ENCODE peak calls at places on chromosomes 5 and 9, in five cellular contexts. One of them, this sample, is unnamed.

GRCh38 chr9:90773593-90773992 is 28.0 kb upstream of the SYK start:
- DNase-seq in heart left ventricle: no peak
- DNase-seq in endothelial cell of umbilical vein: no peak
- DNase-seq in DMS 273 treated with DMSO at 0.1 percent for 48 hours: no peak
- DNase-seq in GM03348: peak
- DNase-seq in this sample: no peak

GRCh38 chr9:87710448-87710847 is 15.5 kb upstream of the CTSL start:
- DNase-seq in heart left ventricle: no peak
- DNase-seq in endothelial cell of umbilical vein: no peak
- DNase-seq in DMS 273 treated with DMSO at 0.1 percent for 48 hours: no peak
- DNase-seq in GM03348: no peak
- DNase-seq in this sample: no peak

GRCh38 chr5:159786901-159787691 is 129.2 kb upstream of the ADRA1B start:
- DNase-seq in heart left ventricle: peak
- DNase-seq in endothelial cell of umbilical vein: no peak
- DNase-seq in DMS 273 treated with DMSO at 0.1 percent for 48 hours: no peak
- DNase-seq in GM03348: peak
- DNase-seq in this sample: no peak

GRCh38 chr9:95036676-95037075 is 280.8 kb downstream of the FANCC start:
- DNase-seq in heart left ventricle: no peak
- DNase-seq in endothelial cell of umbilical vein: no peak
- DNase-seq in DMS 273 treated with DMSO at 0.1 percent for 48 hours: no peak
- DNase-seq in GM03348: no peak
- DNase-seq in this sample: no peak

GRCh38 chr5:43017438-43017820 is 22.7 kb downstream of the ANXA2R start:
- DNase-seq in heart left ventricle: peak
- DNase-seq in endothelial cell of umbilical vein: peak
- DNase-seq in DMS 273 treated with DMSO at 0.1 percent for 48 hours: no peak
- DNase-seq in GM03348: no peak
- DNase-seq in this sample: peak

GRCh38 chr5:1748845-1749244 is 50.8 kb downstream of the MRPL36 start:
- DNase-seq in heart left ventricle: no peak
- DNase-seq in endothelial cell of umbilical vein: no peak
- DNase-seq in DMS 273 treated with DMSO at 0.1 percent for 48 hours: no peak
- DNase-seq in GM03348: no peak
- DNase-seq in this sample: no peak

GRCh38 chr9:37031902-37032301 is 2.2 kb downstream of the PAX5 start:
- DNase-seq in heart left ventricle: no peak
- DNase-seq in endothelial cell of umbilical vein: no peak
- DNase-seq in DMS 273 treated with DMSO at 0.1 percent for 48 hours: no peak
- DNase-seq in GM03348: no peak
- DNase-seq in this sample: no peak

GRCh38 chr5:136802382-136802781 is 437.0 kb upstream of the TRPC7 start:
- DNase-seq in heart left ventricle: no peak
- DNase-seq in endothelial cell of umbilical vein: peak
- DNase-seq in DMS 273 treated with DMSO at 0.1 percent for 48 hours: no peak
- DNase-seq in GM03348: peak
- DNase-seq in this sample: no peak

GRCh38 chr9:36665921-36666429 is 93.3 kb downstream of the MELK start:
- DNase-seq in heart left ventricle: no peak
- DNase-seq in endothelial cell of umbilical vein: peak
- DNase-seq in DMS 273 treated with DMSO at 0.1 percent for 48 hours: no peak
- DNase-seq in GM03348: no peak
- DNase-seq in this sample: no peak

GRCh38 chr5:108687599-108688220 is 60.0 kb upstream of the FER start:
- DNase-seq in heart left ventricle: no peak
- DNase-seq in endothelial cell of umbilical vein: no peak
- DNase-seq in DMS 273 treated with DMSO at 0.1 percent for 48 hours: no peak
- DNase-seq in GM03348: peak
- DNase-seq in this sample: no peak

GRCh38 chr9:131578016-131578415 is 32.7 kb downstream of the PRRT1B start:
- DNase-seq in heart left ventricle: no peak
- DNase-seq in endothelial cell of umbilical vein: no peak
- DNase-seq in DMS 273 treated with DMSO at 0.1 percent for 48 hours: no peak
- DNase-seq in GM03348: no peak
- DNase-seq in this sample: no peak

GRCh38 chr9:126413470-126414051 is 86.9 kb downstream of the MVB12B start:
- DNase-seq in heart left ventricle: no peak
- DNase-seq in endothelial cell of umbilical vein: no peak
- DNase-seq in DMS 273 treated with DMSO at 0.1 percent for 48 hours: no peak
- DNase-seq in GM03348: no peak
- DNase-seq in this sample: no peak

GRCh38 chr5:92909545-92909962 is 671.5 kb downstream of the NR2F1-AS1 start:
- DNase-seq in heart left ventricle: no peak
- DNase-seq in endothelial cell of umbilical vein: peak
- DNase-seq in DMS 273 treated with DMSO at 0.1 percent for 48 hours: no peak
- DNase-seq in GM03348: no peak
- DNase-seq in this sample: peak

GRCh38 chr9:37102476-37102875 is 17.9 kb upstream of the ZCCHC7 start:
- DNase-seq in heart left ventricle: no peak
- DNase-seq in endothelial cell of umbilical vein: no peak
- DNase-seq in DMS 273 treated with DMSO at 0.1 percent for 48 hours: no peak
- DNase-seq in GM03348: no peak
- DNase-seq in this sample: no peak

GRCh38 chr9:35660966-35661413 is 2.9 kb downstream of the CCDC107 start:
- DNase-seq in heart left ventricle: no peak
- DNase-seq in endothelial cell of umbilical vein: no peak
- DNase-seq in DMS 273 treated with DMSO at 0.1 percent for 48 hours: no peak
- DNase-seq in GM03348: peak
- DNase-seq in this sample: peak

GRCh38 chr5:121671624-121672023 is 180.1 kb upstream of the FTMT start:
- DNase-seq in heart left ventricle: no peak
- DNase-seq in endothelial cell of umbilical vein: no peak
- DNase-seq in DMS 273 treated with DMSO at 0.1 percent for 48 hours: no peak
- DNase-seq in GM03348: no peak
- DNase-seq in this sample: no peak

GRCh38 chr9:6566409-6567139 is 79.0 kb downstream of the GLDC start:
- DNase-seq in heart left ventricle: no peak
- DNase-seq in endothelial cell of umbilical vein: peak
- DNase-seq in DMS 273 treated with DMSO at 0.1 percent for 48 hours: no peak
- DNase-seq in GM03348: peak
- DNase-seq in this sample: peak

GRCh38 chr5:118126159-118126558 is 862.2 kb downstream of the DTWD2 start:
- DNase-seq in heart left ventricle: no peak
- DNase-seq in endothelial cell of umbilical vein: no peak
- DNase-seq in DMS 273 treated with DMSO at 0.1 percent for 48 hours: no peak
- DNase-seq in GM03348: no peak
- DNase-seq in this sample: no peak

GRCh38 chr5:148393390-148393741 is 9.6 kb downstream of the FBXO38 start:
- DNase-seq in heart left ventricle: no peak
- DNase-seq in endothelial cell of umbilical vein: peak
- DNase-seq in DMS 273 treated with DMSO at 0.1 percent for 48 hours: no peak
- DNase-seq in GM03348: no peak
- DNase-seq in this sample: peak